ENCODE peak calls at places on chromosomes 5 and 9, in ten cellular contexts. W is hippocampal formation; M is skeletal muscle cell; X is stimulated activated naive CD4-positive, alpha-beta T cell; Z is epithelial cell of esophagus; L is NAMALWA; R is AG10803; Q is NCI-H1694; O is GM03348; I is foreskin melanocyte. H is an unnamed sample.

GRCh38 chr5:136128416-136128935 is 4.2 kb upstream of the SMAD5 start:
- DNase-seq in L (no peak), X (no peak), O (no peak), R (no peak), Z (no peak), M (no peak), I (no peak), W (peak), Q (peak), H (no peak)

GRCh38 chr9:98146101-98146991 is 27.3 kb upstream of the TRIM14 start:
- DNase-seq in X (no peak), Q (no peak), M (no peak), R (peak), I (no peak), O (peak), Z (peak), L (no peak), W (no peak), H (peak)

GRCh38 chr5:4906821-4907220 is 233.3 kb upstream of the ADAMTS16 start:
- DNase-seq in Q (no peak), M (no peak), Z (no peak), L (no peak), I (no peak), X (no peak), W (no peak), O (no peak), R (no peak), H (no peak)

GRCh38 chr5:149583394-149583793 is 2.1 kb downstream of the ARHGEF37 start:
- DNase-seq in I (peak), Q (peak), W (peak), X (no peak), M (no peak), O (peak), Z (no peak), L (no peak), R (peak), H (no peak)

GRCh38 chr9:98867434-98868168 is 60.1 kb downstream of the GALNT12 start:
- DNase-seq in X (no peak), M (peak), W (no peak), R (peak), I (no peak), O (peak), L (peak), Z (no peak), Q (no peak), H (peak)

GRCh38 chr5:74575741-74576538 is 64.6 kb downstream of the ENC1 start:
- DNase-seq in L (no peak), W (no peak), I (peak), X (no peak), Q (no peak), M (peak), Z (peak), O (peak), R (peak), H (peak)

GRCh38 chr9:92686954-92687353 is 17.0 kb upstream of the IPPK start:
- DNase-seq in M (no peak), Q (no peak), R (no peak), O (no peak), I (no peak), L (peak), X (no peak), Z (peak), W (no peak), H (peak)

GRCh38 chr5:158751961-158752655 is 347.6 kb downstream of the EBF1 start:
- DNase-seq in X (no peak), Z (no peak), Q (no peak), L (peak), W (no peak), I (peak), R (no peak), O (no peak), M (no peak), H (no peak)

GRCh38 chr9:108586451-108586850 is 269.3 kb downstream of the ACTL7B start:
- DNase-seq in O (no peak), I (no peak), L (no peak), Q (no peak), R (peak), M (no peak), W (no peak), Z (peak), X (no peak), H (no peak)

GRCh38 chr5:148091991-148092964 is 28.5 kb downstream of the SPINK5 start:
- DNase-seq in M (no peak), I (peak), R (peak), L (no peak), O (no peak), Z (no peak), Q (no peak), W (no peak), X (no peak), H (no peak)

GRCh38 chr5:34699155-34700077 is 43.3 kb downstream of the RAI14 start:
- DNase-seq in Q (no peak), X (no peak), L (no peak), Z (peak), M (no peak), O (no peak), I (no peak), W (no peak), R (no peak), H (no peak)

GRCh38 chr9:128503870-128504269 is 649 bp upstream of the GLE1 start:
- DNase-seq in R (peak), L (no peak), X (no peak), O (peak), M (no peak), Z (peak), W (no peak), I (no peak), Q (no peak), H (peak)

GRCh38 chr5:133373121-133373870 is 239.0 kb downstream of the FSTL4 start:
- DNase-seq in O (peak), I (no peak), Z (peak), X (no peak), L (no peak), W (no peak), R (peak), M (no peak), Q (no peak), H (no peak)

GRCh38 chr9:108322326-108323098 is 533.3 kb downstream of the ACTL7B start:
- DNase-seq in Z (peak), I (peak), W (no peak), M (no peak), Q (no peak), O (no peak), L (no peak), X (no peak), R (no peak), H (no peak)

GRCh38 chr5:36599986-36600779 is 6.2 kb upstream of the SLC1A3 start:
- DNase-seq in L (no peak), M (peak), I (no peak), Q (no peak), Z (peak), X (no peak), R (peak), W (no peak), O (peak), H (peak)

GRCh38 chr5:22372376-22372775 is 480.8 kb downstream of the CDH12 start:
- DNase-seq in X (no peak), W (peak), Z (peak), L (no peak), O (peak), R (no peak), M (peak), Q (no peak), I (no peak), H (no peak)